ENCODE peak calls at places on chromosomes 11 and 22, in nine cellular contexts. One of them, this sample, is unnamed.
A peak's percentile ranks its signal among the peaks of the same experiment; 100 is the strongest.

GRCh38 chr11:1763796-1764661 is at the start of gene CTSD:
- DNase-seq in MM.1S: peak; percentile 86
- DNase-seq in AG09309: no peak
- DNase-seq in thoracic aorta: peak; percentile 56
- DNase-seq in fibroblast of villous mesenchyme: peak; percentile 77
- DNase-seq in right atrium auricular region: peak; percentile 90
- DNase-seq in sigmoid colon: peak; percentile 94
- DNase-seq in astrocyte of the spinal cord: peak; percentile 64
- DNase-seq in cardiac muscle cell: peak; percentile 90
- DNase-seq in this sample: peak; percentile 96

GRCh38 chr22:38738475-38739070 is 17.2 kb downstream of the SUN2 start:
- DNase-seq in astrocyte of the spinal cord: no peak
- DNase-seq in fibroblast of villous mesenchyme: no peak
- DNase-seq in thoracic aorta: no peak
- DNase-seq in right atrium auricular region: no peak
- DNase-seq in AG09309: no peak
- DNase-seq in cardiac muscle cell: no peak
- DNase-seq in MM.1S: no peak
- DNase-seq in sigmoid colon: no peak
- DNase-seq in this sample: no peak

GRCh38 chr11:75667831-75668507 is 869 bp downstream of the MAP6 start:
- DNase-seq in sigmoid colon: peak; percentile 79
- DNase-seq in AG09309: no peak
- DNase-seq in astrocyte of the spinal cord: peak; percentile 27
- DNase-seq in cardiac muscle cell: peak; percentile 69
- DNase-seq in MM.1S: no peak
- DNase-seq in fibroblast of villous mesenchyme: no peak
- DNase-seq in right atrium auricular region: no peak
- DNase-seq in thoracic aorta: no peak
- DNase-seq in this sample: peak; percentile 84

GRCh38 chr11:94504689-94505293 is 7.5 kb upstream of the C11orf97 start:
- DNase-seq in AG09309: no peak
- DNase-seq in cardiac muscle cell: peak; percentile 50
- DNase-seq in thoracic aorta: no peak
- DNase-seq in astrocyte of the spinal cord: peak; percentile 67
- DNase-seq in MM.1S: peak; percentile 62
- DNase-seq in sigmoid colon: no peak
- DNase-seq in right atrium auricular region: no peak
- DNase-seq in fibroblast of villous mesenchyme: peak; percentile 66
- DNase-seq in this sample: no peak

GRCh38 chr11:1826552-1827094 is 8.2 kb upstream of the SYT8 start:
- DNase-seq in astrocyte of the spinal cord: peak; percentile 83
- DNase-seq in MM.1S: no peak
- DNase-seq in fibroblast of villous mesenchyme: peak; percentile 73
- DNase-seq in AG09309: peak; percentile 29
- DNase-seq in sigmoid colon: peak; percentile 64
- DNase-seq in right atrium auricular region: no peak
- DNase-seq in cardiac muscle cell: no peak
- DNase-seq in thoracic aorta: peak; percentile 77
- DNase-seq in this sample: no peak

GRCh38 chr22:21876486-21877176 is 9.2 kb upstream of the MAPK1 start:
- DNase-seq in astrocyte of the spinal cord: no peak
- DNase-seq in right atrium auricular region: no peak
- DNase-seq in sigmoid colon: no peak
- DNase-seq in cardiac muscle cell: no peak
- DNase-seq in thoracic aorta: no peak
- DNase-seq in fibroblast of villous mesenchyme: peak; percentile 70
- DNase-seq in AG09309: peak; percentile 74
- DNase-seq in MM.1S: no peak
- DNase-seq in this sample: no peak

GRCh38 chr11:72599325-72600117 is 74.7 kb downstream of the PDE2A start:
- DNase-seq in right atrium auricular region: no peak
- DNase-seq in thoracic aorta: no peak
- DNase-seq in MM.1S: no peak
- DNase-seq in AG09309: no peak
- DNase-seq in astrocyte of the spinal cord: no peak
- DNase-seq in fibroblast of villous mesenchyme: no peak
- DNase-seq in cardiac muscle cell: no peak
- DNase-seq in sigmoid colon: no peak
- DNase-seq in this sample: no peak

GRCh38 chr22:40194656-40195055 is 16.9 kb downstream of the TNRC6B start:
- DNase-seq in cardiac muscle cell: no peak
- DNase-seq in thoracic aorta: no peak
- DNase-seq in fibroblast of villous mesenchyme: no peak
- DNase-seq in astrocyte of the spinal cord: no peak
- DNase-seq in right atrium auricular region: no peak
- DNase-seq in MM.1S: no peak
- DNase-seq in AG09309: no peak
- DNase-seq in sigmoid colon: no peak
- DNase-seq in this sample: peak; percentile 54

GRCh38 chr11:20035375-20035700 is 124.9 kb downstream of the DBX1 start:
- DNase-seq in astrocyte of the spinal cord: no peak
- DNase-seq in MM.1S: no peak
- DNase-seq in right atrium auricular region: no peak
- DNase-seq in thoracic aorta: no peak
- DNase-seq in fibroblast of villous mesenchyme: no peak
- DNase-seq in AG09309: no peak
- DNase-seq in sigmoid colon: no peak
- DNase-seq in cardiac muscle cell: no peak
- DNase-seq in this sample: no peak

GRCh38 chr11:21931436-21932101 is 261.3 kb upstream of the ANO5 start:
- DNase-seq in astrocyte of the spinal cord: no peak
- DNase-seq in right atrium auricular region: no peak
- DNase-seq in sigmoid colon: no peak
- DNase-seq in cardiac muscle cell: no peak
- DNase-seq in fibroblast of villous mesenchyme: no peak
- DNase-seq in thoracic aorta: no peak
- DNase-seq in AG09309: no peak
- DNase-seq in MM.1S: no peak
- DNase-seq in this sample: no peak

GRCh38 chr22:37241351-37242142 is 2.5 kb downstream of the RAC2 start:
- DNase-seq in MM.1S: no peak
- DNase-seq in right atrium auricular region: no peak
- DNase-seq in cardiac muscle cell: no peak
- DNase-seq in thoracic aorta: no peak
- DNase-seq in sigmoid colon: no peak
- DNase-seq in fibroblast of villous mesenchyme: no peak
- DNase-seq in astrocyte of the spinal cord: no peak
- DNase-seq in AG09309: no peak
- DNase-seq in this sample: no peak

GRCh38 chr11:58513747-58514367 is 6.0 kb upstream of the OR5B21 start:
- DNase-seq in AG09309: peak; percentile 42
- DNase-seq in astrocyte of the spinal cord: peak; percentile 67
- DNase-seq in sigmoid colon: no peak
- DNase-seq in fibroblast of villous mesenchyme: peak; percentile 68
- DNase-seq in right atrium auricular region: no peak
- DNase-seq in MM.1S: peak; percentile 10
- DNase-seq in cardiac muscle cell: peak; percentile 52
- DNase-seq in thoracic aorta: no peak
- DNase-seq in this sample: no peak

GRCh38 chr22:43849731-43850130 is 12.6 kb downstream of the SULT4A1 start:
- DNase-seq in sigmoid colon: peak; percentile 29
- DNase-seq in AG09309: no peak
- DNase-seq in right atrium auricular region: no peak
- DNase-seq in MM.1S: no peak
- DNase-seq in cardiac muscle cell: no peak
- DNase-seq in astrocyte of the spinal cord: no peak
- DNase-seq in fibroblast of villous mesenchyme: no peak
- DNase-seq in thoracic aorta: no peak
- DNase-seq in this sample: no peak

GRCh38 chr22:43846966-43847365 is 15.3 kb downstream of the SULT4A1 start:
- DNase-seq in MM.1S: no peak
- DNase-seq in cardiac muscle cell: no peak
- DNase-seq in sigmoid colon: no peak
- DNase-seq in fibroblast of villous mesenchyme: no peak
- DNase-seq in thoracic aorta: no peak
- DNase-seq in AG09309: no peak
- DNase-seq in astrocyte of the spinal cord: no peak
- DNase-seq in right atrium auricular region: no peak
- DNase-seq in this sample: no peak

GRCh38 chr22:43850529-43850928 is 11.8 kb downstream of the SULT4A1 start:
- DNase-seq in cardiac muscle cell: no peak
- DNase-seq in fibroblast of villous mesenchyme: no peak
- DNase-seq in astrocyte of the spinal cord: no peak
- DNase-seq in right atrium auricular region: no peak
- DNase-seq in AG09309: no peak
- DNase-seq in sigmoid colon: peak; percentile 36
- DNase-seq in thoracic aorta: no peak
- DNase-seq in MM.1S: no peak
- DNase-seq in this sample: no peak

GRCh38 chr22:43847376-43848289 is 14.7 kb downstream of the SULT4A1 start:
- DNase-seq in thoracic aorta: no peak
- DNase-seq in astrocyte of the spinal cord: no peak
- DNase-seq in fibroblast of villous mesenchyme: no peak
- DNase-seq in cardiac muscle cell: no peak
- DNase-seq in AG09309: no peak
- DNase-seq in sigmoid colon: peak; percentile 53
- DNase-seq in MM.1S: no peak
- DNase-seq in right atrium auricular region: no peak
- DNase-seq in this sample: no peak

DNA sequence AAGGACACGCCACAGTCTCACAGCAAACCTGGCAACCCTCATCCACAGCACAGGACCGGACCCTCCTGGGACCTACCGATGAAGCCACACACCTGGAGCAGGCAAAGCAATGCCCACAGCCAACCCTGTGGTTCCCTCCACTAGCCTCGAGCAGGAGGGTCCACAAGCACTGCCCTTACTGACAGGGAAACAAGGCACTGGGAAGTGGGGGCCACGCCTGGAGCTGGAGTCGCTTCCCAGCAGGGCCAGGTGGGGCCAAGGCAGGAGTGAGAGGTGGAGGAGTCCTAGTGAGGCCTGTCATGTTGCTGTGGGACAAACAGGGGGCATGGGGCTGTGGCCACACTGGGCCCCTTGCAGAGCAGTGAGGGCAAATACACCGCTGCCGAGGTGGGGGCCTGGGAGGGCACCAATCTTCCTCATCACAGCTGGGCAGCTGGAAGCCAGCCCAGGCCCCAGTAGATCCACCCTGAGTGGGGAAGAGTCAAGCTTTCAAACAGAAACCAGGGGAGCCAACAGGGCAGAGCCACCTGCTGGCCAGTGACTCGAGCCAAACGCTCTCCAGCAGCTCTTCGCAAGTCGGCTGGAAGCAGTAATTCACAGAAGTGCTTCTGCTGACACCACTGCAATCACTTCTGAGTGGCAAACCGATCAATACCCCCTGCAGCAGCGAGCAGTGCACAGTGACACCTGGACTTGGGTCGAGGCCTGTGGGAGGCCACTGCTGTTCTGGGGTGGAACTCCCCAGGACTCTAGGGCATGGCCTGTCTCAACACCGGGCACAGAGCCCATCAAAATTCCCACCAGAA is 13.7 kb downstream of the SULT4A1 start:
- DNase-seq in fibroblast of villous mesenchyme: peak; percentile 29
- DNase-seq in MM.1S: no peak
- DNase-seq in thoracic aorta: no peak
- DNase-seq in AG09309: no peak
- DNase-seq in astrocyte of the spinal cord: peak; percentile 27
- DNase-seq in right atrium auricular region: no peak
- DNase-seq in cardiac muscle cell: peak; percentile 72
- DNase-seq in sigmoid colon: peak; percentile 43
- DNase-seq in this sample: no peak
- TF ChIP-seq CTCF in fibroblast of villous mesenchyme: peak; percentile 49
- TF ChIP-seq CTCF in MM.1S: peak; percentile 39
- TF ChIP-seq CTCF in thoracic aorta: no peak
- TF ChIP-seq CTCF in AG09309: peak; percentile 65
- TF ChIP-seq CTCF in astrocyte of the spinal cord: peak; percentile 68
- TF ChIP-seq CTCF in right atrium auricular region: no peak
- TF ChIP-seq CTCF in cardiac muscle cell: peak; percentile 51
- TF ChIP-seq CTCF in sigmoid colon: no peak
- TF ChIP-seq CTCF in this sample: peak; percentile 31

DNA sequence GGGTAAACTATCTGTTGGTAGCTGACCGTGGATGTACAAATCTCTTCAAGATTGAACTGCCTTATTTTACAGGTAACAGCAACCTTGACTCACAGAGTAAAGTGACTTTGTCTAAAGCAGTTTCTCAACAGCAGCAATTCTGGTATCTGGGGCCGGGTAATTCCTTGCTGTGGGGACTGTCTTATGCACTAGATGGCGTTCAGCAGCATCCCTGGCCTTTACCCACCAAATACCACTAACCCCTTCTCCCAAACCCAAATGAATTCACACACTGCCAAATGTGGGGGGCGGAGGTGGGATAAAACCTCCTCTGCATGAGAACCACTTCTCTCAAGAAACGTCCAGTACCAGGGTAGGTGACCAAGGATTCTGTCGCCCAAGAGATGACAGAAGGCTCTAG is 1.7 kb upstream of the INCENP start:
- DNase-seq in MM.1S: no peak
- DNase-seq in thoracic aorta: no peak
- DNase-seq in fibroblast of villous mesenchyme: no peak
- DNase-seq in sigmoid colon: no peak
- DNase-seq in astrocyte of the spinal cord: no peak
- DNase-seq in right atrium auricular region: no peak
- DNase-seq in AG09309: no peak
- DNase-seq in cardiac muscle cell: peak; percentile 29
- DNase-seq in this sample: no peak
- TF ChIP-seq CTCF in MM.1S: peak; percentile 22
- TF ChIP-seq CTCF in thoracic aorta: no peak
- TF ChIP-seq CTCF in fibroblast of villous mesenchyme: peak; percentile 41
- TF ChIP-seq CTCF in sigmoid colon: no peak
- TF ChIP-seq CTCF in astrocyte of the spinal cord: peak; percentile 9
- TF ChIP-seq CTCF in right atrium auricular region: no peak
- TF ChIP-seq CTCF in AG09309: no peak
- TF ChIP-seq CTCF in cardiac muscle cell: peak; percentile 14
- TF ChIP-seq CTCF in this sample: peak; percentile 30

GRCh38 chr22:31586137-31586920 is 75.7 kb downstream of the PISD start:
- DNase-seq in right atrium auricular region: peak; percentile 71
- DNase-seq in astrocyte of the spinal cord: peak; percentile 40
- DNase-seq in fibroblast of villous mesenchyme: peak; percentile 98
- DNase-seq in thoracic aorta: no peak
- DNase-seq in MM.1S: no peak
- DNase-seq in sigmoid colon: no peak
- DNase-seq in cardiac muscle cell: no peak
- DNase-seq in AG09309: no peak
- DNase-seq in this sample: no peak
- TF ChIP-seq CTCF in right atrium auricular region: no peak
- TF ChIP-seq CTCF in astrocyte of the spinal cord: no peak
- TF ChIP-seq CTCF in fibroblast of villous mesenchyme: no peak
- TF ChIP-seq CTCF in thoracic aorta: no peak
- TF ChIP-seq CTCF in MM.1S: no peak
- TF ChIP-seq CTCF in sigmoid colon: no peak
- TF ChIP-seq CTCF in cardiac muscle cell: no peak
- TF ChIP-seq CTCF in AG09309: no peak
- TF ChIP-seq CTCF in this sample: no peak

DNA sequence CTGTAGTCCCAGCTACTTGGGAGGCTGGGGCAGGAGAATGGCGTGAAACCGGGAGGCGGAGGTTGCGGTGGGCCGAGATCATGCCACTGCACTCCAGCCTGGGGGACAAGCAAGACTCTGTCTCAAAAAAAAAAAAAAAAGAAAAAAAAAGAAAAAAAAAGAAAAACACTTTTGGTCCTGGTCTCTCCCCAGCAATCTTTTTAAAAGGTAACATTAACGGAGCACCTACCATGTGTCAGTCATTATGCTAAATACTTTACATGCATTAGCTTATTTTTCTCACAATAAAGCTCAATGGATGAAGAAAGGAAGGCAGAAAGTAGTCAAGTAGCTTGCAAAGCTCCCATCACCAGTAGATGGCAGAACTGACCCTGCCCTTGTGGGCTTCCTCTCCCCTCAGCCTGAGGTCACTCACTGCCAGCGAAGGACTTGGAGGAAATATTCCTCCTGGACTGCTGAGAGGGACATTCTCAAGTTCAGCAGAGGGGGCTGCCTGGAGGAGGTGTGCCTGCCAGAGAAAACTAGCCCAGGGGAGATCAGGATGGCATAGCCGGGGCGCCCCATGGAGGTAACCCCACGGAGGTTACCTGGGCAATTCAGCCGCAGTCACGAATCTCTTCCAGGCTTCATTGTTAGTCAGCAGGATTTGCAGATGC is 15.5 kb downstream of the APOL3 start:
- DNase-seq in thoracic aorta: no peak
- DNase-seq in astrocyte of the spinal cord: peak; percentile 73
- DNase-seq in AG09309: peak; percentile 32
- DNase-seq in right atrium auricular region: peak; percentile 77
- DNase-seq in fibroblast of villous mesenchyme: peak; percentile 74
- DNase-seq in sigmoid colon: peak; percentile 89
- DNase-seq in MM.1S: peak; percentile 20
- DNase-seq in cardiac muscle cell: peak; percentile 80
- DNase-seq in this sample: no peak
- TF ChIP-seq CTCF in thoracic aorta: peak; percentile 77
- TF ChIP-seq CTCF in astrocyte of the spinal cord: peak; percentile 88
- TF ChIP-seq CTCF in AG09309: peak; percentile 83
- TF ChIP-seq CTCF in right atrium auricular region: peak; percentile 64
- TF ChIP-seq CTCF in fibroblast of villous mesenchyme: peak; percentile 85
- TF ChIP-seq CTCF in sigmoid colon: peak; percentile 89
- TF ChIP-seq CTCF in MM.1S: peak; percentile 69
- TF ChIP-seq CTCF in cardiac muscle cell: peak; percentile 89
- TF ChIP-seq CTCF in this sample: peak; percentile 90

This sample was measured in osteocyte.